ENCODE peak calls at places on chromosomes 7 and 10, in seven cellular contexts. G, S, F, D, P, I and T are unnamed samples.

GRCh38 chr10:114045071-114045737 is 1.5 kb downstream of the ADRB1 start:
- DNase-seq in G (peak), S (no peak), F (peak), D (peak), P (no peak), I (no peak), T (peak)

GRCh38 chr7:80614911-80615310 is 23.5 kb upstream of the CD36 start:
- DNase-seq in G (no peak), S (no peak), F (no peak), D (no peak), P (no peak), I (no peak), T (no peak)

GRCh38 chr7:113804475-113805130 is 114.2 kb downstream of the PPP1R3A start:
- DNase-seq in G (no peak), S (no peak), F (no peak), D (no peak), P (no peak), I (no peak), T (no peak)

GRCh38 chr7:1210321-1210978 is 22.2 kb upstream of the UNCX start:
- DNase-seq in G (peak), S (no peak), F (no peak), D (no peak), P (peak), I (no peak), T (no peak)

GRCh38 chr7:70776627-70777101 is 355.3 kb upstream of the GALNT17 start:
- DNase-seq in G (no peak), S (no peak), F (no peak), D (no peak), P (no peak), I (peak), T (no peak)

GRCh38 chr7:115274-115911 is 77.0 kb upstream of the FAM20C start:
- DNase-seq in G (no peak), S (no peak), F (no peak), D (no peak), P (no peak), I (no peak), T (peak)

GRCh38 chr10:84587789-84588188 is 259.4 kb downstream of the CCSER2 start:
- DNase-seq in G (no peak), S (no peak), F (no peak), D (no peak), P (no peak), I (no peak), T (no peak)

GRCh38 chr7:4835398-4836205 is 26.2 kb downstream of the PAPOLB start:
- DNase-seq in G (no peak), S (no peak), F (no peak), D (peak), P (no peak), I (no peak), T (no peak)

GRCh38 chr10:80197972-80198591 is 7.3 kb downstream of the ANXA11 start:
- DNase-seq in G (peak), S (no peak), F (no peak), D (peak), P (no peak), I (no peak), T (no peak)

GRCh38 chr7:120030871-120031270 is 242.1 kb upstream of the KCND2 start:
- DNase-seq in G (no peak), S (no peak), F (no peak), D (no peak), P (no peak), I (no peak), T (no peak)

GRCh38 chr10:92239600-92240288 is 51.1 kb downstream of the CPEB3 start:
- DNase-seq in G (peak), S (peak), F (peak), D (peak), P (peak), I (peak), T (peak)

GRCh38 chr7:87600130-87601124 is at the start of gene ABCB1:
- DNase-seq in G (peak), S (no peak), F (peak), D (peak), P (peak), I (peak), T (peak)

GRCh38 chr7:55335151-55335550 is 30.0 kb upstream of the LANCL2 start:
- DNase-seq in G (no peak), S (no peak), F (no peak), D (no peak), P (no peak), I (no peak), T (no peak)

GRCh38 chr10:3380392-3381050 is 207.9 kb upstream of the PITRM1 start:
- DNase-seq in G (no peak), S (no peak), F (no peak), D (no peak), P (no peak), I (no peak), T (no peak)

GRCh38 chr7:154183946-154184345 is 131.7 kb downstream of the DPP6 start:
- DNase-seq in G (no peak), S (no peak), F (no peak), D (no peak), P (no peak), I (no peak), T (no peak)

GRCh38 chr7:154177584-154177983 is 125.4 kb downstream of the DPP6 start:
- DNase-seq in G (no peak), S (no peak), F (no peak), D (no peak), P (no peak), I (no peak), T (no peak)

GRCh38 chr7:154182361-154182760 is 130.2 kb downstream of the DPP6 start:
- DNase-seq in G (no peak), S (no peak), F (no peak), D (no peak), P (no peak), I (no peak), T (no peak)

GRCh38 chr7:154183482-154183881 is 131.3 kb downstream of the DPP6 start:
- DNase-seq in G (no peak), S (no peak), F (no peak), D (no peak), P (no peak), I (no peak), T (no peak)

DNA sequence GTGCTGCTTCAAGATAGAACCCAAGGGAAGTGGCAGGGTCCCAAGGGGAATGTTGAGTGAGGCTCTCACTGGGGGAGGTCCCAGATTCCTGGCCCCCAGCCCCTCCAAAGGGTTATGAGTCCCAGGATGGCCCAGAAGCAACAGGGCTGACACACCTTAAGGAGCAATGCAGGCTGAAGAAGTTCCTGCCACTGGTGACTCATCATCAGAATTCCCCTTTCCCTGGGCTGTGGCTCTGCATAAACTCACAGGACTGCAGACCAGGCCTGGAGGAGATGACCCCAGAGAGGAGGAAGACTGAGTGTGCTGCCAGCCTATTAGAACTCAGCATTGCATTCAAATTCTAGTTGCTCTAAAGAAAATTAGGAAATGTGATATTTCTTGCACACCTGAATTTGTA is 126.7 kb downstream of the DPP6 start:
- DNase-seq in G (no peak), S (no peak), F (no peak), D (no peak), P (no peak), I (no peak), T (no peak)
- H3K27ac ChIP-seq in G (no peak), S (no peak), F (no peak), D (no peak), P (no peak), I (no peak), T (no peak)

GRCh38 chr7:123633553-123633952 is 22.1 kb upstream of the LMOD2 start:
- DNase-seq in G (no peak), S (no peak), F (no peak), D (no peak), P (no peak), I (no peak), T (no peak)
- H3K27ac ChIP-seq in G (peak), S (no peak), F (no peak), D (no peak), P (no peak), I (no peak), T (no peak)

GRCh38 chr7:155318245-155318644 is 20.6 kb downstream of the INSIG1 start:
- DNase-seq in G (no peak), S (no peak), F (no peak), D (no peak), P (no peak), I (no peak), T (no peak)

GRCh38 chr7:155315977-155316376 is 18.3 kb downstream of the INSIG1 start:
- DNase-seq in G (no peak), S (no peak), F (no peak), D (no peak), P (no peak), I (no peak), T (no peak)

GRCh38 chr7:155313082-155313481 is 15.4 kb downstream of the INSIG1 start:
- DNase-seq in G (no peak), S (no peak), F (no peak), D (no peak), P (no peak), I (no peak), T (no peak)

GRCh38 chr7:155317114-155317434 is 19.4 kb downstream of the INSIG1 start:
- DNase-seq in G (no peak), S (no peak), F (no peak), D (no peak), P (no peak), I (no peak), T (no peak)

GRCh38 chr7:155316427-155317113 is 18.9 kb downstream of the INSIG1 start:
- DNase-seq in G (no peak), S (no peak), F (no peak), D (no peak), P (no peak), I (no peak), T (no peak)
- H3K27ac ChIP-seq in G (no peak), S (no peak), F (no peak), D (no peak), P (no peak), I (no peak), T (no peak)

GRCh38 chr7:65475734-65476319 is 102.2 kb downstream of the ZNF92 start:
- DNase-seq in G (no peak), S (no peak), F (no peak), D (no peak), P (no peak), I (no peak), T (no peak)
- H3K27ac ChIP-seq in G (no peak), S (no peak), F (no peak), D (no peak), P (no peak), I (no peak), T (no peak)

DNA sequence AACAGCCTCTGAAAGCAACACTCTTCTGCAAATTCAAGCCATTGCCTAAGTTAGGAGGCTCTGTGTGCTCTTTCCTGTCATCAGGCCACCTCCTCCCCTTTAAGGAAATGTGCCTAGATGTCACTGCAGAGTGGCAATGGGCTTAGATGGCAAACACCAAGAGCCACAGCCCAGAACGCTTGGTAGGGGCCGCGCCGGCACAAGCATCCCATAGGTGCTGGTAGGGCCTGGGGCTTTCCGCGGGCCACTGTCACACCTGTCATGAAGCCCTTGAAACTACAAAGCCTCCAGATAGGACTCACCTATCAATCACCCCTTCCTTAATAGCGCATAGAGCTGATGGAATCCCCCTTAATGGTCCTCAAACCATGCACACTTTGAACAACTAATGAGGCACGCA is 299.9 kb downstream of the GRID1 start:
- DNase-seq in G (no peak), S (no peak), F (no peak), D (no peak), P (no peak), I (no peak), T (peak)
- H3K27ac ChIP-seq in G (no peak), S (no peak), F (no peak), D (no peak), P (no peak), I (no peak), T (no peak)

GRCh38 chr10:95475827-95476481 is 85.2 kb downstream of the SORBS1 start:
- DNase-seq in G (no peak), S (no peak), F (peak), D (peak), P (no peak), I (no peak), T (no peak)
- H3K27ac ChIP-seq in G (peak), S (peak), F (peak), D (peak), P (peak), I (peak), T (peak)

GRCh38 chr7:10121641-10122040 is 852.0 kb upstream of the PHF14 start:
- DNase-seq in G (no peak), S (no peak), F (no peak), D (no peak), P (peak), I (no peak), T (no peak)
- H3K27ac ChIP-seq in G (peak), S (no peak), F (no peak), D (no peak), P (peak), I (no peak), T (no peak)

GRCh38 chr10:76150886-76151288 is 719.5 kb downstream of the LRMDA start:
- DNase-seq in G (no peak), S (no peak), F (no peak), D (no peak), P (no peak), I (no peak), T (no peak)

GRCh38 chr10:76152186-76152585 is 720.8 kb downstream of the LRMDA start:
- DNase-seq in G (no peak), S (no peak), F (no peak), D (no peak), P (no peak), I (no peak), T (no peak)

GRCh38 chr10:76149602-76150138 is 718.2 kb downstream of the LRMDA start:
- DNase-seq in G (no peak), S (no peak), F (no peak), D (no peak), P (no peak), I (no peak), T (no peak)

GRCh38 chr10:76149182-76149581 is 717.8 kb downstream of the LRMDA start:
- DNase-seq in G (no peak), S (no peak), F (no peak), D (no peak), P (no peak), I (no peak), T (no peak)

GRCh38 chr10:76150139-76150885 is 718.9 kb downstream of the LRMDA start:
- DNase-seq in G (no peak), S (no peak), F (no peak), D (no peak), P (no peak), I (peak), T (peak)
- H3K27ac ChIP-seq in G (no peak), S (no peak), F (no peak), D (peak), P (no peak), I (peak), T (peak)

GRCh38 chr7:27173412-27174076 is 576 bp downstream of the HOXA10 start:
- DNase-seq in G (peak), S (peak), F (no peak), D (peak), P (no peak), I (peak), T (peak)
- H3K27ac ChIP-seq in G (no peak), S (peak), F (peak), D (no peak), P (no peak), I (peak), T (peak)

GRCh38 chr10:12360461-12360860 is 11.1 kb downstream of the CAMK1D start:
- DNase-seq in G (no peak), S (no peak), F (no peak), D (no peak), P (no peak), I (no peak), T (no peak)

GRCh38 chr10:12358863-12359647 is 9.7 kb downstream of the CAMK1D start:
- DNase-seq in G (peak), S (no peak), F (no peak), D (peak), P (no peak), I (peak), T (no peak)

GRCh38 chr10:12367272-12367671 is 17.9 kb downstream of the CAMK1D start:
- DNase-seq in G (no peak), S (no peak), F (no peak), D (no peak), P (no peak), I (no peak), T (no peak)

GRCh38 chr10:12369982-12370381 is 20.6 kb downstream of the CAMK1D start:
- DNase-seq in G (no peak), S (no peak), F (no peak), D (no peak), P (no peak), I (no peak), T (no peak)

DNA sequence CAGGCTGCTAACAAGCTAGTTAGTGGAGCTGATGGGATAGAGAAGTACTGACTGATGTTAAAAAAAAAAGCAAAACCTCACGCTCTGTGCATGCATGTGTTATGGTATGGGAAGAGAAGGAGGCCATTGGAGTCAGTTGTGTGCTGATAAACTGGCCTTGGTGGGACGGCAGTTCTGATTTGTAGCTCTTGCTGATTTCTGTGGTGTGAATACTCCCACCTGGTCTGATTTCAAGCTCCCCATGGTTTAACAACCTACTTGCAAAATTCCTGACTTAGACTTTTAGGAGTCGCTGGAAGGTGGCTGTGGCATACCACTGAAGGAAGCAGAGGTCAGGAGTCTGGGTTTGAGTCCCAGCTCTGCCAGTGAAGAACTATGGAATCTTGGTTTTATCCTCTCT is 15.2 kb downstream of the CAMK1D start:
- DNase-seq in G (no peak), S (no peak), F (no peak), D (no peak), P (no peak), I (no peak), T (no peak)
- H3K27ac ChIP-seq in G (no peak), S (no peak), F (no peak), D (no peak), P (no peak), I (no peak), T (no peak)